ENCODE peak calls at places on chromosome 4, in ten cellular contexts. F is mammary epithelial cell, Z is GM20000, H is sigmoid colon, D is right lobe of liver, Y is endothelial cell, W is PC-3, E is WTC11, K is B cell, V is fibroblast of the aortic adventitia. B is an unnamed sample.

GRCh38 chr4:36189511-36190226 is 54.6 kb downstream of the ARAP2 start:
- DNase-seq in V (no peak), W (no peak), F (no peak), K (no peak), Z (peak), E (no peak), D (no peak), Y (no peak), H (no peak), B (peak)

GRCh38 chr4:169031392-169031791 is 21.3 kb upstream of the CBR4 start:
- DNase-seq in W (no peak), Z (no peak), F (no peak), Y (no peak), E (no peak), D (no peak), K (no peak), H (no peak), V (no peak), B (no peak)

GRCh38 chr4:85475631-85476233 is 782 bp downstream of the ARHGAP24 start:
- DNase-seq in Y (peak), H (no peak), F (no peak), E (no peak), V (peak), W (no peak), D (no peak), K (no peak), Z (no peak), B (no peak)

GRCh38 chr4:8044244-8044643 is 104.6 kb upstream of the AFAP1 start:
- DNase-seq in W (no peak), Z (no peak), V (no peak), H (no peak), Y (no peak), E (no peak), D (no peak), K (no peak), F (no peak), B (no peak)

GRCh38 chr4:121760205-121760604 is 4.8 kb downstream of the SMIM43 start:
- DNase-seq in Y (no peak), F (no peak), W (no peak), D (no peak), V (no peak), H (no peak), E (no peak), Z (no peak), K (no peak), B (no peak)

GRCh38 chr4:150367326-150367725 is 214.6 kb upstream of the MAB21L2 start:
- DNase-seq in Y (no peak), D (no peak), V (no peak), H (peak), Z (no peak), E (peak), F (no peak), K (no peak), W (no peak), B (no peak)

GRCh38 chr4:98626350-98626749 is 32.1 kb downstream of the TSPAN5 start:
- DNase-seq in K (no peak), V (peak), E (peak), Z (no peak), D (peak), F (peak), W (peak), H (no peak), Y (no peak), B (no peak)

GRCh38 chr4:84455697-84456096 is 43.4 kb downstream of the NKX6-1 start:
- DNase-seq in K (no peak), Z (no peak), Y (no peak), F (no peak), H (no peak), D (no peak), V (no peak), W (no peak), E (no peak), B (no peak)

GRCh38 chr4:87078987-87079469 is 141.4 kb downstream of the KLHL8 start:
- DNase-seq in E (no peak), Y (no peak), Z (no peak), K (no peak), W (no peak), H (peak), D (no peak), F (no peak), V (peak), B (no peak)

GRCh38 chr4:27048350-27049100 is 187.9 kb downstream of the STIM2 start:
- DNase-seq in W (peak), F (peak), Y (no peak), K (peak), V (peak), Z (peak), E (no peak), D (no peak), H (no peak), B (peak)

GRCh38 chr4:18689308-18689915 is 667.9 kb upstream of the LCORL start:
- DNase-seq in K (peak), F (peak), H (peak), Z (peak), D (no peak), V (peak), E (peak), W (peak), Y (peak), B (peak)

GRCh38 chr4:185738851-185739250 is 73.1 kb downstream of the SORBS2 start:
- DNase-seq in W (no peak), D (no peak), H (no peak), V (no peak), K (no peak), Z (no peak), E (no peak), F (no peak), Y (no peak), B (no peak)

GRCh38 chr4:140090215-140090731 is 63.7 kb downstream of the MAML3 start:
- DNase-seq in Y (no peak), D (no peak), H (no peak), V (no peak), F (peak), K (no peak), Z (no peak), E (no peak), W (peak), B (no peak)

GRCh38 chr4:16764622-16765021 is 133.8 kb downstream of the LDB2 start:
- DNase-seq in D (peak), K (no peak), H (no peak), W (peak), Z (no peak), Y (peak), E (peak), V (no peak), F (no peak), B (no peak)

GRCh38 chr4:665381-665750 is 8.7 kb downstream of the ATP5ME start:
- DNase-seq in Y (no peak), K (no peak), H (peak), V (no peak), Z (no peak), W (no peak), F (no peak), E (no peak), D (peak), B (no peak)

GRCh38 chr4:79856196-79856595 is 216.8 kb downstream of the ANTXR2 start:
- DNase-seq in D (no peak), E (no peak), K (no peak), V (no peak), F (no peak), Z (no peak), W (no peak), Y (no peak), H (no peak), B (no peak)

GRCh38 chr4:109979932-109980717 is 67.4 kb downstream of the EGF start:
- DNase-seq in D (no peak), H (no peak), Z (no peak), K (no peak), E (no peak), V (peak), F (peak), W (peak), Y (no peak), B (no peak)

DNA sequence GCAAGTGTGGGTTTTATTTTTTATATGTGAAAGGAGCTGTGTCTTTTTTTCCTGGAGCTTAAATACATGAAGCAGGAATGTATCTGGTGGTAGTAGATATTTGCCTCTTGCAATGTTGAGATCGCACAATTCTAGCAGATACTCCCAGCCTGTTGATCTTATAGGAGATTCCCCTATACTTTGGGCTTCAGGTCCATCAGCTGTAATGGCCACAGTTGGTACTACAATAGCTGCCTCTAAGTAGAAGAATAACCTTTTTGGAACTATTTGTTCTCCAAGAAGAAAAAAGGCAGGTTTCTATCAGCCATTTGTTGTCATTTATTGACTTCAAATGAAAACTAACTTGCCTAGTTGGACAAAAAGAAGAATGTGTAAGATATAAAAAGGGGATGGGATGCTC is 37.7 kb downstream of the LIMCH1 start:
- DNase-seq in Z (no peak), Y (no peak), E (no peak), V (no peak), H (no peak), F (no peak), K (no peak), D (no peak), W (peak), B (no peak)
- TF ChIP-seq CTCF in Z (no peak), Y (no peak), E (no peak), V (no peak), H (no peak), F (no peak), K (no peak), D (no peak), W (no peak), B (no peak)

GRCh38 chr4:153647975-153648374 is 36.1 kb upstream of the TLR2 start:
- DNase-seq in W (no peak), V (no peak), Y (no peak), H (no peak), K (no peak), E (no peak), Z (no peak), D (no peak), F (no peak), B (no peak)

GRCh38 chr4:153651961-153652784 is 31.9 kb upstream of the TLR2 start:
- DNase-seq in W (peak), H (no peak), Y (no peak), V (no peak), F (peak), D (no peak), E (no peak), K (no peak), Z (no peak), B (no peak)

GRCh38 chr4:153645183-153645582 is 38.9 kb upstream of the TLR2 start:
- DNase-seq in W (no peak), H (no peak), F (no peak), Y (no peak), E (peak), K (no peak), Z (no peak), D (no peak), V (no peak), B (no peak)

GRCh38 chr4:153651041-153651960 is 32.8 kb upstream of the TLR2 start:
- DNase-seq in V (no peak), Z (no peak), H (peak), E (no peak), K (no peak), Y (no peak), W (peak), F (peak), D (peak), B (no peak)

GRCh38 chr4:153649572-153649991 is 34.5 kb upstream of the TLR2 start:
- DNase-seq in W (peak), Z (no peak), F (peak), Y (no peak), E (peak), H (no peak), D (no peak), K (no peak), V (no peak), B (no peak)
- TF ChIP-seq CTCF in W (peak), Z (no peak), F (no peak), Y (no peak), E (no peak), H (no peak), D (no peak), K (no peak), V (no peak), B (peak)

DNA sequence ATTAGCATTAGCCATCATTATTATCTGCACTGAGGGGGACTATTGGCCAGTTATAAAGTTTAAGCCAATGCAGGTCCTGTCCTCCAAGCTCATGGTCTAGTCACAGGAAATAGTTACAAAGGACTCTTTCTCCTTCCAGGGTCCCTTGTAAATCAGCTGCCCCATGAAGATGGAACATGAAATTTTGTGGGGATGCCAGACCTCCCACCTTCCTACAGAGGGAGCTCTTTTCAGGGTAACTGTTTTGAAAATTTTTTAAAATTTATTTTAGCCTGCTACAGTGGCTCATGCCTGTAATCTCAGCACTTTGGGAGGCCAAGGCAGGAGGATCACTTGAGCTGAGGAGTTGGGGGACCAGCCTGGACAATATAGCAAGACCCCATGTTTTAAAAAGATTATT is 124.4 kb upstream of the SLC34A2 start:
- DNase-seq in Z (no peak), E (no peak), W (peak), D (no peak), Y (no peak), K (no peak), V (no peak), H (no peak), F (no peak), B (no peak)
- TF ChIP-seq CTCF in Z (no peak), E (peak), W (peak), D (peak), Y (peak), K (no peak), V (peak), H (no peak), F (peak), B (peak)

GRCh38 chr4:103036169-103036568 is 16.7 kb upstream of the SLC9B1 start:
- DNase-seq in F (no peak), H (no peak), V (no peak), D (no peak), Y (no peak), W (no peak), E (no peak), K (no peak), Z (no peak), B (no peak)

GRCh38 chr4:103030791-103031190 is 11.3 kb upstream of the SLC9B1 start:
- DNase-seq in Z (no peak), Y (no peak), F (no peak), D (no peak), V (no peak), K (no peak), H (no peak), E (no peak), W (no peak), B (no peak)

GRCh38 chr4:103026868-103027267 is 7.4 kb upstream of the SLC9B1 start:
- DNase-seq in Z (no peak), W (no peak), Y (no peak), D (no peak), E (no peak), H (no peak), K (no peak), F (peak), V (no peak), B (no peak)

DNA sequence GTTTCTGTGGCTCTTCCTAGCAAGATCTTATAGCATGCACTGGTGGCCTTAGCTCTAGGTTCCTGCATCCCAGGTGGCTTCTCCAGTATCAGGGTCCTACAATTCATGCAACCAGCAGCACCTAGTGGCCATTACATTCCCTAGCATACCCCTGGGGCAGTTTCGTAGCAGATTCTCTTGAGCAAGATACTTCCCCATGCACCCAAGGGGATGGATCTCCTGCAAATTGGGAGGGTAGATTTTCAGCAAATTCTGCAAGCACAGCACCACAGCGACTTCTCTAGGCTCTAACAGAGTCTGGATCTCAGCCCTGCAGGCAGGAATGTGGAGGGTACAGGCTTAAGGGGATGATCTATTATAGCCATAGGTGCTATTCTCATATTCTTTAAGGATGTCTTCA is 13.1 kb upstream of the SLC9B1 start:
- DNase-seq in W (peak), V (peak), D (no peak), E (peak), H (no peak), Z (no peak), Y (peak), K (no peak), F (peak), B (no peak)
- TF ChIP-seq CTCF in W (peak), V (peak), D (peak), E (peak), H (no peak), Z (peak), Y (peak), K (no peak), F (peak), B (peak)

B was measured in GM13977.